ENCODE peak calls at places on chromosome 5, in nine cellular contexts. P is endothelial cell, A is body of pancreas, D is neural crest cell, Z is AG10803, K is nephron progenitor cell, Y is cardiac fibroblast, G is spleen, H is cardiac muscle cell. M is an unnamed sample.
A peak's percentile ranks its signal among the peaks of the same experiment; 100 is the strongest.

GRCh38 chr5:151257731-151258715 is 5.0 kb downstream of the GM2A start:
- DNase-seq in P (no peak), K (no peak), Z (peak; percentile 34), G (peak; percentile 81), Y (no peak), H (no peak), D (no peak), A (no peak), M (no peak)

GRCh38 chr5:37435261-37435660 is 56.1 kb downstream of the WDR70 start:
- DNase-seq in H (no peak), Y (peak; percentile 35), G (no peak), Z (peak; percentile 23), K (no peak), P (no peak), D (no peak), A (no peak), M (no peak)

GRCh38 chr5:103894882-103895281 is 332.3 kb upstream of the NUDT12 start:
- DNase-seq in D (no peak), A (no peak), G (no peak), K (peak; percentile 26), H (peak; percentile 25), Z (peak; percentile 25), P (peak; percentile 5), Y (no peak), M (no peak)

GRCh38 chr5:89065919-89066318 is 182.9 kb upstream of the MEF2C start:
- DNase-seq in Y (no peak), D (no peak), K (no peak), P (no peak), Z (no peak), A (no peak), H (peak; percentile 7), G (no peak), M (no peak)

GRCh38 chr5:157312492-157312891 is 46.6 kb downstream of the CYFIP2 start:
- DNase-seq in G (no peak), P (peak; percentile 33), H (peak; percentile 52), D (peak; percentile 12), A (peak; percentile 27), Y (peak; percentile 64), Z (peak; percentile 56), K (peak; percentile 30), M (no peak)

GRCh38 chr5:172833691-172834569 is at the start of gene ERGIC1:
- DNase-seq in D (peak; percentile 74), P (peak; percentile 73), K (peak; percentile 78), Y (peak; percentile 92), A (peak; percentile 84), H (peak; percentile 73), Z (peak; percentile 76), G (peak; percentile 97), M (peak; percentile 76)

GRCh38 chr5:68239485-68239884 is 23.9 kb downstream of the PIK3R1 start:
- DNase-seq in H (no peak), A (peak; percentile 37), Z (peak; percentile 91), D (no peak), Y (peak; percentile 84), K (peak; percentile 25), P (no peak), G (peak; percentile 92), M (no peak)

GRCh38 chr5:20678814-20679298 is 690.9 kb upstream of the CDH18 start:
- DNase-seq in H (no peak), K (no peak), D (no peak), Y (peak; percentile 80), Z (peak; percentile 52), P (no peak), A (no peak), G (no peak), M (no peak)

GRCh38 chr5:14491505-14491904 is 90.1 kb upstream of the OTULINL start:
- DNase-seq in K (no peak), Y (peak; percentile 71), G (no peak), A (no peak), Z (peak; percentile 77), P (no peak), D (no peak), H (no peak), M (no peak)

GRCh38 chr5:116971131-116971530 is 396.5 kb upstream of the SEMA6A start:
- DNase-seq in K (no peak), P (no peak), D (no peak), G (no peak), H (no peak), Y (no peak), Z (no peak), A (no peak), M (no peak)

GRCh38 chr5:81189875-81190467 is 43.2 kb upstream of the CKMT2 start:
- DNase-seq in K (no peak), G (no peak), Z (no peak), A (no peak), Y (no peak), D (no peak), P (no peak), H (peak; percentile 70), M (no peak)

GRCh38 chr5:81195334-81195929 is 37.7 kb upstream of the CKMT2 start:
- DNase-seq in K (no peak), P (no peak), Z (no peak), D (no peak), G (no peak), H (peak; percentile 28), A (no peak), Y (peak; percentile 3), M (no peak)

GRCh38 chr5:81194633-81195333 is 38.3 kb upstream of the CKMT2 start:
- DNase-seq in Z (peak; percentile 74), G (peak; percentile 91), K (peak; percentile 91), H (peak; percentile 87), D (peak; percentile 90), P (peak; percentile 94), Y (peak; percentile 87), A (peak; percentile 78), M (no peak)

GRCh38 chr5:81191726-81192125 is 41.4 kb upstream of the CKMT2 start:
- DNase-seq in Z (no peak), Y (no peak), A (no peak), G (no peak), K (no peak), D (no peak), P (no peak), H (no peak), M (no peak)

GRCh38 chr5:81192351-81192750 is 40.8 kb upstream of the CKMT2 start:
- DNase-seq in P (no peak), H (no peak), D (no peak), G (no peak), Y (no peak), Z (no peak), K (no peak), A (no peak), M (no peak)
- TF ChIP-seq CTCF in P (no peak), H (no peak), D (no peak), G (no peak), Y (no peak), Z (no peak), K (no peak), A (no peak), M (no peak)

DNA sequence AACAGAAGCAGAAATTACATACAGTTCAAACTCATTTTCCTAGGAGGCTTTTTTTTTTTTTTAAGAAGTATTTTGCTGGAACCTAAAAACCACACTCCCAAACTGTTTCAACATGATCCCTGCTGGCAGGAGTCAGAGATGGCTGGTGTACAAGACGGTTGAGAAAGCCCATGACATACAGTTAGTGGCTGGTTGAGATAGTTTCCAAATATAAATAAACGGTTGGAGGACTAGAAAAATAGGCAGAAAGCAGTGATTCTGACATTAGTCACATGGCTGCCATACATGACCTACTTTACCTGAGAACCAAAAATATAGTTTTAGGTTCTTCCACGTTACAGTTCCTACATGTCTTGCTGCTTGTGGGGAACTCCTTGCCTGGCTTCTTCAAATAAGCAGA is 31.7 kb upstream of the BASP1 start:
- DNase-seq in Z (peak; percentile 98), G (no peak), Y (peak; percentile 96), A (no peak), K (no peak), P (no peak), H (no peak), D (no peak), M (no peak)
- TF ChIP-seq CTCF in Z (peak; percentile 12), G (no peak), Y (no peak), A (no peak), K (no peak), P (no peak), H (peak; percentile 9), D (no peak), M (peak; percentile 21)

GRCh38 chr5:83925321-83925877 is 204.7 kb upstream of the HAPLN1 start:
- DNase-seq in P (no peak), H (no peak), Y (peak; percentile 82), K (no peak), Z (peak; percentile 93), G (no peak), A (no peak), D (no peak), M (no peak)

GRCh38 chr5:83924171-83924570 is 203.5 kb upstream of the HAPLN1 start:
- DNase-seq in G (no peak), H (no peak), Z (peak; percentile 91), K (no peak), Y (peak; percentile 67), P (no peak), D (no peak), A (no peak), M (no peak)

GRCh38 chr5:83924891-83925290 is 204.2 kb upstream of the HAPLN1 start:
- DNase-seq in Y (no peak), Z (peak; percentile 53), P (no peak), G (no peak), A (no peak), H (no peak), K (no peak), D (no peak), M (no peak)

GRCh38 chr5:83921794-83922193 is 201.1 kb upstream of the HAPLN1 start:
- DNase-seq in Z (no peak), D (no peak), H (no peak), A (no peak), Y (no peak), P (no peak), G (no peak), K (no peak), M (no peak)

GRCh38 chr5:83922699-83923098 is 202.0 kb upstream of the HAPLN1 start:
- DNase-seq in Z (no peak), A (no peak), K (no peak), D (no peak), H (no peak), Y (no peak), G (no peak), P (no peak), M (no peak)
- TF ChIP-seq CTCF in Z (no peak), A (no peak), K (no peak), D (no peak), H (no peak), Y (no peak), G (no peak), P (no peak), M (peak; percentile 38)

GRCh38 chr5:154728884-154729283 is 26.3 kb upstream of the LARP1 start:
- DNase-seq in A (no peak), Z (no peak), H (no peak), G (no peak), Y (no peak), P (no peak), K (no peak), D (no peak), M (no peak)

GRCh38 chr5:154734670-154735248 is 20.4 kb upstream of the LARP1 start:
- DNase-seq in Z (no peak), G (no peak), Y (no peak), K (no peak), A (no peak), H (no peak), D (no peak), P (no peak), M (no peak)

GRCh38 chr5:154727361-154727760 is 27.8 kb upstream of the LARP1 start:
- DNase-seq in A (no peak), H (no peak), G (no peak), P (no peak), Z (no peak), D (no peak), K (no peak), Y (no peak), M (no peak)

GRCh38 chr5:154732212-154732611 is 23.0 kb upstream of the LARP1 start:
- DNase-seq in H (no peak), Y (no peak), G (no peak), Z (no peak), A (no peak), K (no peak), D (no peak), P (no peak), M (no peak)

GRCh38 chr5:154729613-154730012 is 25.6 kb upstream of the LARP1 start:
- DNase-seq in G (no peak), H (no peak), D (no peak), A (peak; percentile 39), Z (no peak), P (no peak), K (no peak), Y (no peak), M (no peak)
- TF ChIP-seq CTCF in G (no peak), H (no peak), D (no peak), A (no peak), Z (no peak), P (no peak), K (no peak), Y (no peak), M (no peak)